ENCODE peak calls at places on chromosomes 4 and X, in five cellular contexts. X is A549, P is K562, C is HepG2, R is H1. Y is an unnamed sample.

GRCh38 chr4:71785957-71786356 is 2.1 kb upstream of the GC start:
- DNase-seq in P (no peak), C (no peak), R (no peak), X (no peak), Y (no peak)

GRCh38 chr4:150007512-150007911 is 70.7 kb upstream of the DCLK2 start:
- DNase-seq in C (no peak), X (peak), P (no peak), R (no peak), Y (no peak)

GRCh38 chr4:65437102-65437501 is 233.2 kb downstream of the EPHA5 start:
- DNase-seq in X (no peak), R (no peak), C (no peak), P (no peak), Y (no peak)

GRCh38 chr4:111398906-111399330 is 746.3 kb upstream of the FAM241A start:
- DNase-seq in X (no peak), C (no peak), P (no peak), R (no peak), Y (no peak)

GRCh38 chrX:10938371-10938982 is 172.7 kb upstream of the HCCS start:
- DNase-seq in P (no peak), C (no peak), R (no peak), X (no peak), Y (no peak)

GRCh38 chr4:14110407-14110806 is 482.9 kb upstream of the BOD1L1 start:
- DNase-seq in X (peak), P (no peak), C (no peak), R (no peak), Y (no peak)

GRCh38 chr4:72094054-72094780 is 62.4 kb downstream of the NPFFR2 start:
- DNase-seq in R (no peak), C (no peak), P (no peak), X (no peak), Y (no peak)

GRCh38 chr4:153111426-153112070 is 92.7 kb upstream of the TRIM2 start:
- DNase-seq in C (no peak), X (no peak), R (no peak), P (no peak), Y (no peak)

GRCh38 chrX:45699158-45699557 is 498.5 kb upstream of the DIPK2B start:
- DNase-seq in C (peak), R (no peak), X (no peak), P (no peak), Y (no peak)

GRCh38 chrX:74613350-74614192 is 853 bp downstream of the RLIM start:
- DNase-seq in R (no peak), C (peak), X (peak), P (peak), Y (no peak)

GRCh38 chr4:5921578-5921977 is 28.7 kb upstream of the CRMP1 start:
- DNase-seq in R (no peak), C (no peak), P (no peak), X (no peak), Y (no peak)

GRCh38 chr4:26660261-26660660 is 76.4 kb downstream of the TBC1D19 start:
- DNase-seq in C (no peak), P (no peak), X (no peak), R (no peak), Y (no peak)

GRCh38 chrX:11558972-11559371 is 106.7 kb downstream of the ARHGAP6 start:
- DNase-seq in X (peak), P (peak), C (peak), R (peak), Y (no peak)

GRCh38 chrX:109841869-109842579 is 109.0 kb upstream of the ACSL4 start:
- DNase-seq in C (no peak), X (no peak), R (no peak), P (peak), Y (no peak)

GRCh38 chrX:124023838-124024238 is 62.3 kb downstream of the STAG2 start:
- DNase-seq in R (no peak), P (no peak), C (no peak), X (peak), Y (no peak)

GRCh38 chrX:13277539-13277938 is 42.3 kb downstream of the ATXN3L start:
- DNase-seq in C (no peak), X (no peak), R (no peak), P (no peak), Y (no peak)

GRCh38 chrX:20320461-20321159 is 53.9 kb upstream of the RPS6KA3 start:
- DNase-seq in X (no peak), P (no peak), C (peak), R (no peak), Y (peak)

GRCh38 chrX:38561951-38562719 is 793 bp downstream of the TSPAN7 start:
- DNase-seq in C (peak), P (no peak), R (peak), X (no peak), Y (no peak)

GRCh38 chrX:25646156-25646555 is 492.0 kb upstream of the MAGEB18 start:
- DNase-seq in C (no peak), X (no peak), P (no peak), R (no peak), Y (no peak)

GRCh38 chrX:103488332-103488731 is 31.0 kb downstream of the RAB40A start:
- DNase-seq in R (no peak), C (no peak), P (peak), X (peak), Y (no peak)

GRCh38 chrX:68710870-68711576 is 63.6 kb downstream of the STARD8 start:
- DNase-seq in P (peak), X (peak), C (peak), R (peak), Y (no peak)

GRCh38 chr4:54571762-54572542 is 85.8 kb upstream of the KIT start:
- DNase-seq in P (no peak), R (no peak), C (no peak), X (no peak), Y (no peak)

GRCh38 chr4:95572304-95572991 is 23.7 kb upstream of the UNC5C start:
- DNase-seq in R (peak), C (no peak), X (no peak), P (no peak), Y (no peak)

GRCh38 chr4:11543710-11544109 is 115.0 kb upstream of the HS3ST1 start:
- DNase-seq in X (peak), R (no peak), C (no peak), P (no peak), Y (no peak)

GRCh38 chr4:48109413-48110263 is 24.4 kb downstream of the TXK start:
- DNase-seq in C (peak), P (no peak), R (no peak), X (peak), Y (no peak)

GRCh38 chr4:109332926-109333464 is 30.5 kb upstream of the COL25A1 start:
- DNase-seq in X (no peak), R (peak), C (no peak), P (peak), Y (no peak)

GRCh38 chr4:71864380-71864779 is 80.5 kb upstream of the GC start:
- DNase-seq in X (no peak), R (no peak), C (no peak), P (no peak), Y (no peak)

GRCh38 chrX:46624090-46624786 is 50.7 kb downstream of the CHST7 start:
- DNase-seq in P (no peak), C (no peak), X (no peak), R (no peak), Y (no peak)

GRCh38 chrX:16573781-16574180 is 76.2 kb upstream of the S100G start:
- DNase-seq in P (no peak), R (no peak), C (no peak), X (no peak), Y (no peak)

GRCh38 chrX:133985164-133986007 is at the start of gene GPC3:
- DNase-seq in X (peak), P (peak), C (peak), R (peak), Y (no peak)

GRCh38 chr4:53365121-53365485 is 758 bp downstream of the SCFD2 start:
- DNase-seq in P (peak), R (no peak), X (no peak), C (peak), Y (no peak)

GRCh38 chr4:101730291-101731117 is 60.0 kb upstream of the BANK1 start:
- DNase-seq in C (peak), P (peak), X (peak), R (peak), Y (peak)

GRCh38 chr4:84499065-84499982 is at the start of gene NKX6-1:
- DNase-seq in X (peak), P (peak), C (no peak), R (peak), Y (no peak)

GRCh38 chr4:75671802-75672421 is 1.3 kb downstream of the G3BP2 start:
- DNase-seq in X (no peak), R (no peak), C (no peak), P (no peak), Y (no peak)

GRCh38 chrX:47235691-47236103 is 2.9 kb downstream of the USP11 start:
- DNase-seq in P (no peak), C (peak), X (no peak), R (no peak), Y (no peak)

GRCh38 chr4:8267077-8267476 is 2.5 kb upstream of the HTRA3 start:
- DNase-seq in X (peak), R (peak), C (peak), P (peak), Y (no peak)

GRCh38 chr4:95363579-95363965 is 185.2 kb downstream of the UNC5C start:
- DNase-seq in R (no peak), P (no peak), X (no peak), C (no peak), Y (no peak)

GRCh38 chr4:112167790-112168189 is 22.5 kb downstream of the FAM241A start:
- DNase-seq in R (no peak), P (no peak), X (no peak), C (no peak), Y (no peak)

GRCh38 chr4:37890501-37891220 is at the start of gene TBC1D1:
- DNase-seq in R (peak), X (peak), C (no peak), P (no peak), Y (no peak)

GRCh38 chr4:37893164-37893563 is 2.3 kb downstream of the TBC1D1 start:
- DNase-seq in P (no peak), C (no peak), R (no peak), X (no peak), Y (no peak)

GRCh38 chr4:37889849-37890500 is 909 bp upstream of the TBC1D1 start:
- DNase-seq in R (peak), C (no peak), X (no peak), P (no peak), Y (no peak)

GRCh38 chr4:37892641-37893040 is 1.8 kb downstream of the TBC1D1 start:
- DNase-seq in X (no peak), P (no peak), R (no peak), C (no peak), Y (peak)

DNA sequence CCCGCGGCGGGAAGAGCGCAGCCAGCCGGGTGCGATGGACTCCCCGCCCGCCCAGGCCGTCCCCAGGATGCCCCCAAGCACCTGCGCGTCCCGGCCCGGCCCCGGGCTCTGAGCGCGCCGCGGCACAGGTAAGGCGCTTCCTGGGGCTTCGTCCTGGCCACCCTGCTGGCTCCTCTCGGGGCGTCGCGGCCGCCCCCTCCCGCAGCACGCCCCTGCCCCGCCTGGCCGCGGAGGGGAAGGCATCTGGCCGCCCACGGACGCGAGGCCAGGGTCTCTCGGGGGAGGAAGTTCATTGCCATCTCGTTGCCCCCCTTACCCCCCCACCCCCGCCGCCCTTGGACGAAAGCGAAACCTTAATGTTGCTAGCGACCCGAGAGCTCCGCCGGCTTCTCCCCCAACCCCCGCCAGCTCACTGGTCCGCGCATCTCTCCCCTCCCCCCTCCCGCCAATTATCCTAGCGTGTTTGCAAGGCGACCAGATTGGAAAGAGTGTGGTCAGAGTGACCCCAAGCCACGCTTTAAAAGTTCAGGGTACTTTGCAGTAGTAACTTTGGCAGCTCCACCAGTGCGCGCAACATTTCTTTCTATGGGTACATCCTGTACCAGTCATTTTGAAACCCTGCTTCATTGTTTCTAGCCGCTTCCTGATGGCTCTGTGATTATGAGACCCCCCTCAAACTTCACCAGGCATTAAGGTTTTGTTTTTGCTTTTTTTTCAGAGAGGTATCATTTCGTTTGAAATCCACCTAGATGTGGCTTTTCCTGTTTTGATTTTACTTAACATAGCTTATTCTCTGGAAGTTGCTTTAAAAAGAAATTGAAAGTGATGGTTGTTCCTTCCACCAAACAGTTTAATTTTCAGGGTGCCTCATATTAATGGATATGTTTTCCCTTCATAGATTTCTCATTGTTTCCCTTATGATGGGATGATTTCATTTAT is 606 bp downstream of the TBC1D1 start:
- DNase-seq in C (no peak), P (peak), X (no peak), R (peak), Y (peak)
- TF ChIP-seq KDM1A in C (no peak), P (no peak), X (no peak), R (no peak), Y (no peak)

DNA sequence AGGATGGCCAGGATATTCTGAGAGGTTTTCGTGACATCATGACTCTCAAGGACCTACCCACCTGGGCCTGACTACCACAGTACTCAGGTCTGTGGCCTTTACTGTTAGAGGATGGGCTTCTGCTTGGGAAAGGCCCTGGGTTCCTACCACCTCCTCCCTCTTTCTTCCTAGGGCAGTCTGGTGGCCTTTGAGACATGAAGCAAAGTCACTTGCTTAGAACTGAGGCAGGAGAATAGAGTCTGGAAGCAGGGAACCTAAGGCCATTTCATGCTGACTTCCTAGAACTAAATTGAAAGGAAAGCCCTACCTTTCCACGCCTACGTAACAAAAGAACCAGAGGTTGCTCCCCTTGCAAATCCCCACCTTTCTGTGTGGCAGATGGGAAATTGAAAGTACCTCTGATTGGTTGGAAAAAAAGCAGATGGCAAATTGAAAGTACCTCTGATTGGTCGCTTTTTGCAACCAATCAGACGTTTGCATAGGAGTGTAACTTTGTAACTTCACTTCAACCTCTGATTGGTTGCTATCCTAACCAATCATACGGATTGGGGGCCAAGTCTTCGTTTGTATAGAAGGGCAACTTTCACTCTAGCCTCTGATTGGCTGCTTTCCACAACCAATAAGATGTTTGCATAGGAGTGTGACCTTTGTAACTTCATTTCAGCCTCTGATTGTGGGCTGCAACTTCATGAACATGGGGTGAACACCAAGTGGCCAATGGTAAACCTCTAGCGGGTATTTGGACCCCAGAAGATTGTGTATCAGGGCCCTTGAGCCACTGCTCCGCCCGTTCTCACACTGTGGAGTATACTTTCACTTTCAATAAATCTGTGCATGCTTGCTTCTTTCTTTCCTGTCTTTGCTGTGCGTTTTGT is 9.9 kb upstream of the AKAP14 start:
- DNase-seq in C (peak), R (no peak), X (peak), P (no peak), Y (no peak)
- TF ChIP-seq KDM1A in C (no peak), R (no peak), X (no peak), P (no peak), Y (no peak)

DNA sequence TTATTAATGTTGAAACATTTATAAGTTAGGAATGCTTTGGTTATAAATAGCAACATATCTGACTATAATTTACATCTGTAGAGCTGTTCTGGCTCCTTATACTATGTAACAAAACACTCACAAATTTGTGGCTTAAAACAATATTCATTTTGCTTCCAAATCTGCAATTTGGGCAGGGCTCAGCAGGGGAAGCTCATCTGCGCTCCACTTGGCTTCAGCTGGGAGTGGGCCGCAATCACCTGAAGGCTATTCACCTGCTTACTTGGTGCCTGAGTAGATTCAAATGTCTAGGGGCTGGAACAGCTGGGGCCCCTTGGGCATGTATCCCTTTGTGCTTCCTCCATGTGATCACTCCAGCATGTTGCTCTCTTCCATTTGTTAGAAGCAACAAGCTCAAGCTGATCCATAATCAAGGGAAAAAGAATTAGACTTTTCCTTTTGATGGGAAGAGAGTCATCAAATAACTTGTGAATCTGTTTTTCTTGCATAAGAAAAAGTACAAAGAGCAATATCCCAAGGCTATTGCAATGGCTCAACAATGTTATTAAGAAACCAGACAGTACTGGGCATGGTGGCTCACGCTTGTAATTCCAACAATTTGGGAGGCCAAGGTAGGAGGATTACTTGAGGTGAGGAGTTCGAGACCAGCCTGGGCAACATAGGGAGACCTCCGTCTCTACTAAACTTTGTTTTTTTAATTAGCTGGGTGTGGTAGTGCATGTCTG is 34.8 kb upstream of the CBR4 start:
- DNase-seq in X (no peak), P (no peak), R (no peak), C (no peak), Y (no peak)
- TF ChIP-seq KDM1A in X (no peak), P (no peak), R (no peak), C (no peak), Y (no peak)

DNA sequence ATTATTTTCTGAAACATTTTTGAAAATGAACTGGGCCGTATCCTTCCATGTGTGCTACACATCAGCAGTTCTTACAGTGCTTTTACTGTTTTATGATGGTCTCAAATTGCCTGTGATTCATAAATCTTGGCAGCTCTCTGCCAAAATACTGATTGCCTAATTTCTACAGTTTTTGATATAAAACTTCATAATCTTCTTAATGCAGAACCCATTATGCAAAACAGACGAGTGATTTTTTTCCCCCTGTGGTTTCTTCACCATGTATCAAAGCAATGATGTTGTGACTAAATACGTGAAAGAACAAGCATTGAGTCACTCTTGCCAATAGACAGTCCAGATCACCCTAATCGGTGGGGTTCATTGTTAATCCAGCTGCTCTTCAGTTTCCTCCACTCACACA is 156.4 kb upstream of the WDR1 start:
- DNase-seq in C (no peak), P (no peak), R (no peak), X (no peak), Y (no peak)
- TF ChIP-seq KDM1A in C (no peak), P (no peak), R (no peak), X (no peak), Y (no peak)

DNA sequence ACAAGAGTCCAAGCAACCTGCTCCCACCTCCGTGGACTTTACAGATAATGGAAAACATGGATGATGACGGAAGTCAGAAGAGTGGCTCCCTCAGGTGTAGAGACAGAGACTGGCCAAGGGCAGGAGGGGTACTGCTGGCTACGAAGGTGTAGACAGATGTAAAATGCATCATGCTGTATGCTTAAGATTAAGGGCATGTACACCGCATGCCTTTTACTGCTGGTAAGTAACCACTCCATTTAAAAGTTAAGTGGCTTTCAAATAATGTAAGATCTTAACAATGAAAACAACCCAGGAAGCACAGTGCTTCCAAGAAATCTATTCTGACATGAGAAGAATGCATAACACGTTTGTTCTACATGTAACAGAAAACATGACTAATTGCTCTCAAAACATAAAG is 76.9 kb upstream of the FAM9B start:
- DNase-seq in R (no peak), X (no peak), P (no peak), C (no peak), Y (no peak)
- TF ChIP-seq KDM1A in R (no peak), X (no peak), P (no peak), C (no peak), Y (no peak)

GRCh38 chr4:120921456-120922389 is 803 bp downstream of the PRDM5 start:
- DNase-seq in P (no peak), X (peak), C (no peak), R (peak), Y (no peak)
- TF ChIP-seq KDM1A in P (no peak), X (no peak), C (no peak), R (no peak), Y (no peak)

GRCh38 chr4:107034982-107035710 is 967 bp downstream of the DKK2 start:
- DNase-seq in R (no peak), C (no peak), X (no peak), P (no peak), Y (no peak)
- TF ChIP-seq KDM1A in R (no peak), C (no peak), X (no peak), P (no peak), Y (no peak)

Y was measured in GM12878.